ENCODE peak calls at places on chromosome 20, in seven cellular contexts. E, O, T, D, P, I and S are unnamed samples.

GRCh38 chr20:58514321-58515239 is 619 bp downstream of the APCDD1L start:
- DNase-seq in E (no peak), O (no peak), T (peak), D (no peak), P (no peak), I (no peak), S (no peak)

GRCh38 chr20:41247523-41248370 is 69.8 kb downstream of the ZHX3 start:
- DNase-seq in E (no peak), O (no peak), T (no peak), D (no peak), P (no peak), I (no peak), S (no peak)

GRCh38 chr20:13216533-13216932 is 4.5 kb upstream of the ISM1 start:
- DNase-seq in E (no peak), O (no peak), T (no peak), D (no peak), P (no peak), I (no peak), S (no peak)

GRCh38 chr20:21436186-21436585 is 38.9 kb upstream of the NKX2-4 start:
- DNase-seq in E (peak), O (peak), T (no peak), D (no peak), P (peak), I (peak), S (no peak)

GRCh38 chr20:35828916-35829315 is 57.1 kb downstream of the PHF20 start:
- DNase-seq in E (no peak), O (no peak), T (no peak), D (no peak), P (no peak), I (no peak), S (no peak)

GRCh38 chr20:62473717-62474584 is 1.8 kb downstream of the GATA5 start:
- DNase-seq in E (no peak), O (no peak), T (peak), D (no peak), P (no peak), I (no peak), S (no peak)

GRCh38 chr20:37567331-37567665 is 39.6 kb upstream of the BLCAP start:
- DNase-seq in E (no peak), O (no peak), T (peak), D (no peak), P (no peak), I (no peak), S (no peak)

GRCh38 chr20:58875541-58876134 is 23.1 kb downstream of the GNAS start:
- DNase-seq in E (no peak), O (no peak), T (no peak), D (no peak), P (no peak), I (no peak), S (no peak)

GRCh38 chr20:8431538-8432434 is 299.7 kb downstream of the PLCB1 start:
- DNase-seq in E (no peak), O (no peak), T (peak), D (peak), P (no peak), I (no peak), S (no peak)

GRCh38 chr20:39019805-39020325 is 57.7 kb downstream of the DHX35 start:
- DNase-seq in E (no peak), O (no peak), T (no peak), D (no peak), P (no peak), I (no peak), S (no peak)

GRCh38 chr20:10133532-10133931 is 85.1 kb upstream of the SNAP25 start:
- DNase-seq in E (no peak), O (no peak), T (no peak), D (no peak), P (no peak), I (no peak), S (no peak)

GRCh38 chr20:50729925-50730764 is 1.2 kb upstream of the PARD6B start:
- DNase-seq in E (no peak), O (no peak), T (peak), D (peak), P (no peak), I (peak), S (no peak)

GRCh38 chr20:18443841-18444240 is 23.0 kb downstream of the DZANK1 start:
- DNase-seq in E (no peak), O (no peak), T (no peak), D (peak), P (no peak), I (no peak), S (no peak)

GRCh38 chr20:17557675-17558006 is 12.2 kb upstream of the DSTN start:
- DNase-seq in E (peak), O (peak), T (no peak), D (no peak), P (no peak), I (peak), S (no peak)

GRCh38 chr20:32378461-32378860 is 20.3 kb downstream of the ASXL1 start:
- DNase-seq in E (no peak), O (no peak), T (no peak), D (no peak), P (no peak), I (no peak), S (no peak)

GRCh38 chr20:39399463-39399862 is 437.3 kb downstream of the DHX35 start:
- DNase-seq in E (no peak), O (no peak), T (peak), D (no peak), P (no peak), I (no peak), S (no peak)

GRCh38 chr20:60470366-60470765 is 512.1 kb downstream of the CDH26 start:
- DNase-seq in E (no peak), O (no peak), T (no peak), D (no peak), P (no peak), I (no peak), S (no peak)

GRCh38 chr20:4076671-4077070 is 61.3 kb upstream of the RNF24 start:
- DNase-seq in E (peak), O (no peak), T (no peak), D (no peak), P (no peak), I (no peak), S (no peak)

GRCh38 chr20:57659131-57659788 is 39.0 kb upstream of the ZBP1 start:
- DNase-seq in E (no peak), O (no peak), T (no peak), D (peak), P (no peak), I (no peak), S (no peak)

GRCh38 chr20:38349856-38350255 is 3.6 kb downstream of the LBP start:
- DNase-seq in E (no peak), O (no peak), T (no peak), D (no peak), P (no peak), I (no peak), S (no peak)

GRCh38 chr20:51696304-51697118 is 71.7 kb downstream of the ATP9A start:
- DNase-seq in E (no peak), O (no peak), T (no peak), D (peak), P (no peak), I (no peak), S (no peak)

GRCh38 chr20:50450961-50451752 is 59.0 kb upstream of the PTPN1 start:
- DNase-seq in E (no peak), O (no peak), T (peak), D (no peak), P (no peak), I (peak), S (peak)

GRCh38 chr20:18496042-18496441 is 983 bp downstream of the RBBP9 start:
- DNase-seq in E (no peak), O (no peak), T (peak), D (peak), P (no peak), I (no peak), S (no peak)

GRCh38 chr20:63738687-63739128 is 868 bp upstream of the SLC2A4RG start:
- DNase-seq in E (no peak), O (no peak), T (peak), D (peak), P (no peak), I (peak), S (no peak)

GRCh38 chr20:40868568-40869223 is 159.9 kb upstream of the TOP1 start:
- DNase-seq in E (no peak), O (no peak), T (no peak), D (no peak), P (no peak), I (no peak), S (no peak)

GRCh38 chr20:10074513-10074912 is 39.7 kb downstream of the ANKEF1 start:
- DNase-seq in E (peak), O (peak), T (no peak), D (no peak), P (peak), I (peak), S (no peak)

GRCh38 chr20:38222231-38222922 is 38.2 kb downstream of the KIAA1755 start:
- DNase-seq in E (peak), O (peak), T (peak), D (peak), P (no peak), I (peak), S (peak)

GRCh38 chr20:6140947-6141346 is 18.1 kb upstream of the FERMT1 start:
- DNase-seq in E (no peak), O (no peak), T (peak), D (peak), P (no peak), I (peak), S (no peak)

GRCh38 chr20:9411833-9412232 is 102.6 kb upstream of the LAMP5 start:
- DNase-seq in E (no peak), O (no peak), T (no peak), D (no peak), P (no peak), I (no peak), S (no peak)

GRCh38 chr20:58246346-58246745 is 17.9 kb upstream of the ANKRD60 start:
- DNase-seq in E (no peak), O (peak), T (peak), D (no peak), P (no peak), I (peak), S (no peak)

GRCh38 chr20:52261792-52262191 is 70.2 kb upstream of the ZFP64 start:
- DNase-seq in E (no peak), O (no peak), T (no peak), D (no peak), P (no peak), I (no peak), S (no peak)

GRCh38 chr20:50273601-50274491 is 83.2 kb downstream of the CEBPB start:
- DNase-seq in E (no peak), O (no peak), T (no peak), D (no peak), P (no peak), I (no peak), S (no peak)

GRCh38 chr20:20000223-20000968 is 16.8 kb upstream of the NAA20 start:
- DNase-seq in E (no peak), O (no peak), T (no peak), D (no peak), P (no peak), I (no peak), S (no peak)

GRCh38 chr20:41249781-41250281 is 67.7 kb downstream of the ZHX3 start:
- DNase-seq in E (no peak), O (no peak), T (peak), D (peak), P (no peak), I (peak), S (no peak)

GRCh38 chr20:49982346-49983122 is at the start of gene SNAI1:
- DNase-seq in E (peak), O (peak), T (peak), D (peak), P (no peak), I (peak), S (peak)

GRCh38 chr20:1888796-1889463 is 6.3 kb upstream of the SIRPA start:
- DNase-seq in E (no peak), O (no peak), T (no peak), D (no peak), P (no peak), I (peak), S (peak)

GRCh38 chr20:21125072-21125848 is 622 bp upstream of the KIZ start:
- DNase-seq in E (peak), O (peak), T (peak), D (peak), P (peak), I (peak), S (no peak)

GRCh38 chr20:43689165-43689564 is 22.3 kb downstream of the MYBL2 start:
- DNase-seq in E (no peak), O (no peak), T (no peak), D (no peak), P (no peak), I (no peak), S (no peak)
- TF ChIP-seq REST in E (no peak), O (no peak), T (no peak), D (no peak), P (no peak), I (no peak), S (no peak)

DNA sequence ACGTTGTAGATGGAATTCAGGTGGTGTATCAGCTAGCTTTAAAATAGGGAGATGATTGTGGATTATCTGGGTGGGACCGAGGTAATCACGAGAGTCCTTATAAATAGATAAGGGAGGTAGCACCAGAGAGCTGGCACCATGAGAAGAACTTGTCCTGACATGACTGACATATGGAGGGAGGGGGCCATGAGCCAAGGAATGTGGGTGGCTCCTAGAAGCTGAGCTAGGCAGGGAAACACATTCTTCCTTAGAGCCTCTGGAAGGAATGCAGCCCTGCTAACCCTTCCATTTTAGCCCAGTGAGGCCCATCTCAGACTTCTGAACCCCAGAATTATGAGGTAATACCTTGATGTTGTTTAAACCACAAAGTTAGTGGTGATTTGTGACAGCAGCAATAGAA is 321.1 kb upstream of the SULF2 start:
- DNase-seq in E (no peak), O (no peak), T (no peak), D (no peak), P (no peak), I (no peak), S (no peak)
- TF ChIP-seq REST in E (no peak), O (no peak), T (no peak), D (no peak), P (no peak), I (no peak), S (no peak)

GRCh38 chr20:53735536-53736050 is 142.0 kb upstream of the ZNF217 start:
- DNase-seq in E (no peak), O (peak), T (peak), D (no peak), P (peak), I (no peak), S (no peak)

GRCh38 chr20:53736757-53737403 is 143.2 kb upstream of the ZNF217 start:
- DNase-seq in E (no peak), O (no peak), T (peak), D (no peak), P (peak), I (no peak), S (peak)

GRCh38 chr20:53737404-53738038 is 143.9 kb upstream of the ZNF217 start:
- DNase-seq in E (no peak), O (no peak), T (peak), D (no peak), P (no peak), I (no peak), S (no peak)

GRCh38 chr20:53738039-53738944 is 144.7 kb upstream of the ZNF217 start:
- DNase-seq in E (no peak), O (peak), T (peak), D (peak), P (peak), I (peak), S (no peak)

GRCh38 chr20:53736122-53736756 is 142.6 kb upstream of the ZNF217 start:
- DNase-seq in E (no peak), O (no peak), T (no peak), D (no peak), P (no peak), I (peak), S (no peak)
- TF ChIP-seq REST in E (no peak), O (no peak), T (no peak), D (no peak), P (no peak), I (no peak), S (no peak)

DNA sequence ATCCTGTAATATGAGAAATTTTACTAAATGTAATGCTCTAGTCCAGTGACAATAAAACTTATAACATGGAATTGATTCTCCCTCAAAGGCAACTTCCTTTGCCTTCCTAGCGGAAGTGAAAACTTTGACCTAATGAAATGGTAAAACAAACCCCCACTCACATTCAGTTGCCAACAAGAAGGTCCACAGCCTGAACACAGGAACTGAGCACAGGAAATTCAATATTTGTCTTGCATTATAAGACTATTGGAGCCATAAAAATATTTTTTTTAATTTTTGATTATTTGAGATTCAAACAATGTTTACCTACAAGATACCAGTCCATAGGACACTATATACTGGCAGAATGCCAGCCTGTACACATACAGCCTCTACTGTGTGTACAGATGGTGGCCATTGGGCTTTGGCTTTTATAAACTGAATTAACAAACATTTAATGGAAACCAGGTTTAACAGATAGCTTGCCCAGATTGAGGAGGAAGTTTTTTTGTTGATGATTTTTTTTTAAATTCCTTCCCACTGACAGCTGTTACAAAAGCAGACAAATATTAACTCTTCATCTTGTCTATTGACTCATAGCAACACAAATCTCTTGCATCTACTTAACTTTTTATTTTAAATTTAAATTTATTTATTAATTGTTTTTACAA is 481.5 kb upstream of the JAG1 start:
- DNase-seq in E (no peak), O (no peak), T (no peak), D (no peak), P (no peak), I (no peak), S (no peak)
- TF ChIP-seq REST in E (no peak), O (no peak), T (no peak), D (no peak), P (no peak), I (no peak), S (no peak)